ENCODE peak calls at places on chromosome 2, in ten cellular contexts. T is posterior cingulate gyrus; X is fibroblast of mammary gland; I is Caco-2; K is NCI-H774; C is cardiac fibroblast; N is GDM1; M is HEK293T; O is stimulated activated effector memory CD8-positive, alpha-beta T cell treated with anti-CD3 and anti-CD28 coated beads, Interleukin-12 subunit alpha, Interleukin-12 subunit beta, amount 100 ng/mL, for 72 hours; A is EL. F is an unnamed sample.
A peak's percentile ranks its signal among the peaks of the same experiment; 100 is the strongest.

GRCh38 chr2:65671670-65672069 is 239.3 kb upstream of the SPRED2 start:
- DNase-seq in T (no peak), X (no peak), I (no peak), K (no peak), C (no peak), N (no peak), M (no peak), O (no peak), A (no peak), F (no peak)

GRCh38 chr2:156083707-156084494 is 248.6 kb downstream of the NR4A2 start:
- DNase-seq in T (no peak), X (peak; percentile 44), I (peak; percentile 49), K (no peak), C (peak; percentile 1), N (no peak), M (no peak), O (no peak), A (no peak), F (no peak)

GRCh38 chr2:45345331-45346305 is 265.4 kb downstream of the SRBD1 start:
- DNase-seq in T (no peak), X (no peak), I (no peak), K (no peak), C (no peak), N (no peak), M (no peak), O (peak; percentile 18), A (no peak), F (no peak)

GRCh38 chr2:39141346-39142011 is 20.6 kb upstream of the SOS1 start:
- DNase-seq in T (no peak), X (no peak), I (no peak), K (no peak), C (peak; percentile 30), N (no peak), M (no peak), O (no peak), A (no peak), F (no peak)

GRCh38 chr2:44330801-44331200 is 30.5 kb downstream of the PREPL start:
- DNase-seq in T (no peak), X (peak; percentile 19), I (no peak), K (no peak), C (peak; percentile 59), N (no peak), M (no peak), O (no peak), A (peak; percentile 30), F (no peak)

GRCh38 chr2:46802665-46803550 is 112.7 kb downstream of the MCFD2 start:
- DNase-seq in T (no peak), X (no peak), I (no peak), K (no peak), C (no peak), N (no peak), M (no peak), O (peak; percentile 25), A (no peak), F (no peak)

GRCh38 chr2:18445412-18446320 is 114.8 kb downstream of the RDH14 start:
- DNase-seq in T (no peak), X (peak; percentile 82), I (no peak), K (no peak), C (peak; percentile 75), N (no peak), M (no peak), O (no peak), A (no peak), F (no peak)

GRCh38 chr2:218384975-218385374 is 2.9 kb downstream of the SLC11A1 start:
- DNase-seq in T (no peak), X (no peak), I (no peak), K (no peak), C (no peak), N (no peak), M (no peak), O (no peak), A (no peak), F (no peak)

GRCh38 chr2:24958411-24958935 is 13.3 kb downstream of the DNAJC27 start:
- DNase-seq in T (no peak), X (no peak), I (no peak), K (no peak), C (peak; percentile 4), N (no peak), M (no peak), O (no peak), A (no peak), F (no peak)

GRCh38 chr2:177448031-177448430 is 55.5 kb downstream of the AGPS start:
- DNase-seq in T (no peak), X (no peak), I (no peak), K (no peak), C (no peak), N (no peak), M (no peak), O (no peak), A (no peak), F (no peak)

GRCh38 chr2:224412064-224412921 is 10.4 kb upstream of the FAM124B start:
- DNase-seq in T (no peak), X (peak; percentile 49), I (no peak), K (no peak), C (peak; percentile 35), N (no peak), M (no peak), O (no peak), A (peak; percentile 66), F (no peak)

GRCh38 chr2:156784034-156784433 is 347.9 kb downstream of the GPD2 start:
- DNase-seq in T (no peak), X (peak; percentile 5), I (no peak), K (no peak), C (no peak), N (no peak), M (peak; percentile 17), O (no peak), A (no peak), F (no peak)

GRCh38 chr2:178309541-178309940 is 115.2 kb downstream of the OSBPL6 start:
- DNase-seq in T (no peak), X (peak; percentile 10), I (no peak), K (no peak), C (no peak), N (no peak), M (no peak), O (no peak), A (no peak), F (no peak)

GRCh38 chr2:108907822-108908716 is 81.0 kb downstream of the EDAR start:
- DNase-seq in T (no peak), X (no peak), I (no peak), K (no peak), C (no peak), N (no peak), M (no peak), O (peak; percentile 33), A (no peak), F (no peak)

GRCh38 chr2:50575232-50575631 is 456.7 kb downstream of the NRXN1 start:
- DNase-seq in T (no peak), X (no peak), I (no peak), K (no peak), C (no peak), N (no peak), M (no peak), O (no peak), A (no peak), F (no peak)

GRCh38 chr2:235149736-235150135 is 197.9 kb downstream of the SH3BP4 start:
- DNase-seq in T (no peak), X (no peak), I (no peak), K (no peak), C (no peak), N (no peak), M (no peak), O (no peak), A (no peak), F (no peak)

GRCh38 chr2:39732492-39732891 is 46.6 kb downstream of the THUMPD2 start:
- DNase-seq in T (no peak), X (peak; percentile 36), I (no peak), K (no peak), C (peak; percentile 27), N (no peak), M (no peak), O (no peak), A (no peak), F (no peak)

GRCh38 chr2:239820836-239821693 is 204.1 kb downstream of the NDUFA10 start:
- DNase-seq in T (peak; percentile 35), X (no peak), I (no peak), K (no peak), C (no peak), N (no peak), M (no peak), O (no peak), A (no peak), F (no peak)

GRCh38 chr2:226637383-226637782 is 162.2 kb downstream of the IRS1 start:
- DNase-seq in T (no peak), X (no peak), I (no peak), K (no peak), C (no peak), N (no peak), M (no peak), O (no peak), A (no peak), F (no peak)

GRCh38 chr2:42842418-42842817 is 50.0 kb upstream of the HAAO start:
- DNase-seq in T (no peak), X (no peak), I (peak; percentile 11), K (no peak), C (no peak), N (no peak), M (no peak), O (no peak), A (no peak), F (no peak)

GRCh38 chr2:163775304-163775703 is 39.5 kb upstream of the FIGN start:
- DNase-seq in T (no peak), X (peak; percentile 36), I (no peak), K (no peak), C (peak; percentile 5), N (no peak), M (no peak), O (no peak), A (peak; percentile 29), F (no peak)

GRCh38 chr2:241802421-241802749 is 6.6 kb upstream of the NEU4 start:
- DNase-seq in T (no peak), X (no peak), I (no peak), K (no peak), C (no peak), N (no peak), M (no peak), O (no peak), A (no peak), F (peak; percentile 5)

GRCh38 chr2:18167871-18168270 is 289.4 kb downstream of the KCNS3 start:
- DNase-seq in T (no peak), X (no peak), I (no peak), K (no peak), C (no peak), N (no peak), M (no peak), O (no peak), A (no peak), F (no peak)

GRCh38 chr2:240397542-240397916 is 37.9 kb upstream of the GPC1 start:
- DNase-seq in T (peak; percentile 6), X (no peak), I (no peak), K (no peak), C (no peak), N (no peak), M (no peak), O (no peak), A (no peak), F (no peak)

GRCh38 chr2:144508162-144508765 is 11.7 kb downstream of the ZEB2 start:
- DNase-seq in T (peak; percentile 73), X (no peak), I (no peak), K (no peak), C (peak; percentile 23), N (no peak), M (no peak), O (no peak), A (peak; percentile 37), F (no peak)

GRCh38 chr2:129050116-129050515 is 731.4 kb upstream of the HS6ST1 start:
- DNase-seq in T (no peak), X (no peak), I (no peak), K (no peak), C (no peak), N (no peak), M (no peak), O (no peak), A (no peak), F (no peak)

GRCh38 chr2:171226471-171226870 is 65.8 kb upstream of the TLK1 start:
- DNase-seq in T (no peak), X (no peak), I (no peak), K (no peak), C (no peak), N (no peak), M (no peak), O (no peak), A (no peak), F (no peak)

GRCh38 chr2:102057502-102058292 is 65.9 kb downstream of the IL1R2 start:
- DNase-seq in T (no peak), X (peak; percentile 73), I (no peak), K (no peak), C (no peak), N (no peak), M (no peak), O (no peak), A (no peak), F (no peak)